ENCODE peak calls at places on chromosomes 12 and 14, in four cellular contexts. One of them, this sample, is unnamed.

GRCh38 chr14:34465069-34465859 is 3.2 kb upstream of the SPTSSA start:
- DNase-seq in HEK293T: no peak
- DNase-seq in WTC11: no peak
- DNase-seq in HepG2: peak; percentile 54
- DNase-seq in this sample: peak; percentile 74

GRCh38 chr12:104929926-104930325 is 28.2 kb downstream of the SLC41A2 start:
- DNase-seq in HEK293T: no peak
- DNase-seq in WTC11: no peak
- DNase-seq in HepG2: no peak
- DNase-seq in this sample: no peak

GRCh38 chr14:68873379-68873778 is 80.5 kb upstream of the ZFP36L1 start:
- DNase-seq in HEK293T: no peak
- DNase-seq in WTC11: no peak
- DNase-seq in HepG2: no peak
- DNase-seq in this sample: no peak

GRCh38 chr14:91290986-91291385 is 46.5 kb upstream of the GPR68 start:
- DNase-seq in HEK293T: no peak
- DNase-seq in WTC11: no peak
- DNase-seq in HepG2: no peak
- DNase-seq in this sample: no peak

GRCh38 chr12:68962855-68963455 is 30.0 kb upstream of the CPM start:
- DNase-seq in HEK293T: no peak
- DNase-seq in WTC11: no peak
- DNase-seq in HepG2: no peak
- DNase-seq in this sample: no peak

GRCh38 chr14:105605501-105606304 is 79.3 kb downstream of the TMEM121 start:
- DNase-seq in HEK293T: no peak
- DNase-seq in WTC11: no peak
- DNase-seq in HepG2: no peak
- DNase-seq in this sample: no peak

GRCh38 chr12:18965210-18965609 is 164.3 kb upstream of the PLEKHA5 start:
- DNase-seq in HEK293T: no peak
- DNase-seq in WTC11: no peak
- DNase-seq in HepG2: no peak
- DNase-seq in this sample: no peak

GRCh38 chr14:88204221-88204620 is 118.8 kb downstream of the KCNK10 start:
- DNase-seq in HEK293T: no peak
- DNase-seq in WTC11: no peak
- DNase-seq in HepG2: no peak
- DNase-seq in this sample: no peak

GRCh38 chr14:100239200-100239839 is 376 bp downstream of the YY1 start:
- DNase-seq in HEK293T: no peak
- DNase-seq in WTC11: no peak
- DNase-seq in HepG2: no peak
- DNase-seq in this sample: peak; percentile 14

GRCh38 chr12:62677355-62677754 is 210.7 kb downstream of the MON2 start:
- DNase-seq in HEK293T: no peak
- DNase-seq in WTC11: no peak
- DNase-seq in HepG2: no peak
- DNase-seq in this sample: no peak

GRCh38 chr12:30826276-30826675 is 71.5 kb upstream of the CAPRIN2 start:
- DNase-seq in HEK293T: no peak
- DNase-seq in WTC11: no peak
- DNase-seq in HepG2: no peak
- DNase-seq in this sample: no peak

GRCh38 chr14:25001096-25001982 is 48.6 kb downstream of the STXBP6 start:
- DNase-seq in HEK293T: no peak
- DNase-seq in WTC11: no peak
- DNase-seq in HepG2: no peak
- DNase-seq in this sample: no peak

GRCh38 chr14:96261053-96261452 is 5.0 kb downstream of the BDKRB1 start:
- DNase-seq in HEK293T: no peak
- DNase-seq in WTC11: no peak
- DNase-seq in HepG2: no peak
- DNase-seq in this sample: no peak

GRCh38 chr12:617304-617915 is 45.8 kb downstream of the NINJ2 start:
- DNase-seq in HEK293T: no peak
- DNase-seq in WTC11: no peak
- DNase-seq in HepG2: peak; percentile 77
- DNase-seq in this sample: no peak

GRCh38 chr12:130969223-130969622 is 15.5 kb downstream of the ADGRD1 start:
- DNase-seq in HEK293T: no peak
- DNase-seq in WTC11: no peak
- DNase-seq in HepG2: no peak
- DNase-seq in this sample: no peak

GRCh38 chr12:47397664-47398281 is 308.1 kb downstream of the RPAP3 start:
- DNase-seq in HEK293T: peak; percentile 33
- DNase-seq in WTC11: no peak
- DNase-seq in HepG2: peak; percentile 36
- DNase-seq in this sample: peak; percentile 57

GRCh38 chr14:76947078-76947837 is 81.2 kb downstream of the IRF2BPL start:
- DNase-seq in HEK293T: peak; percentile 79
- DNase-seq in WTC11: peak; percentile 94
- DNase-seq in HepG2: peak; percentile 74
- DNase-seq in this sample: peak; percentile 81

GRCh38 chr14:62706217-62706616 is 339.0 kb downstream of the KCNH5 start:
- DNase-seq in HEK293T: no peak
- DNase-seq in WTC11: no peak
- DNase-seq in HepG2: no peak
- DNase-seq in this sample: no peak

GRCh38 chr12:80195143-80195726 is 95.9 kb downstream of the OTOGL start:
- DNase-seq in HEK293T: peak; percentile 58
- DNase-seq in WTC11: no peak
- DNase-seq in HepG2: peak; percentile 16
- DNase-seq in this sample: peak; percentile 15

GRCh38 chr12:118126119-118126757 is 9.7 kb upstream of the PEBP1 start:
- DNase-seq in HEK293T: no peak
- DNase-seq in WTC11: no peak
- DNase-seq in HepG2: peak; percentile 66
- DNase-seq in this sample: no peak

GRCh38 chr12:108000111-108000510 is 129.0 kb upstream of the WSCD2 start:
- DNase-seq in HEK293T: no peak
- DNase-seq in WTC11: no peak
- DNase-seq in HepG2: no peak
- DNase-seq in this sample: no peak

GRCh38 chr12:77065361-77066204 is at the start of gene E2F7:
- DNase-seq in HEK293T: peak; percentile 94
- DNase-seq in WTC11: peak; percentile 97
- DNase-seq in HepG2: peak; percentile 82
- DNase-seq in this sample: peak; percentile 100

GRCh38 chr14:57486767-57487379 is 6.8 kb downstream of the CCDC198 start:
- DNase-seq in HEK293T: peak; percentile 49
- DNase-seq in WTC11: no peak
- DNase-seq in HepG2: peak; percentile 41
- DNase-seq in this sample: peak; percentile 8

GRCh38 chr12:23640754-23641153 is 308.7 kb downstream of the SOX5 start:
- DNase-seq in HEK293T: no peak
- DNase-seq in WTC11: peak; percentile 11
- DNase-seq in HepG2: no peak
- DNase-seq in this sample: no peak

GRCh38 chr12:52414936-52415335 is 8.8 kb upstream of the KRT82 start:
- DNase-seq in HEK293T: no peak
- DNase-seq in WTC11: no peak
- DNase-seq in HepG2: no peak
- DNase-seq in this sample: no peak

GRCh38 chr12:53223391-53224267 is 8.4 kb downstream of the RARG start:
- DNase-seq in HEK293T: no peak
- DNase-seq in WTC11: no peak
- DNase-seq in HepG2: no peak
- DNase-seq in this sample: no peak

GRCh38 chr14:55914771-55915170 is 203.4 kb upstream of the PELI2 start:
- DNase-seq in HEK293T: no peak
- DNase-seq in WTC11: no peak
- DNase-seq in HepG2: no peak
- DNase-seq in this sample: no peak

GRCh38 chr14:97446087-97446486 is 648.9 kb downstream of the VRK1 start:
- DNase-seq in HEK293T: no peak
- DNase-seq in WTC11: no peak
- DNase-seq in HepG2: no peak
- DNase-seq in this sample: no peak

GRCh38 chr12:24255920-24256635 is 306.6 kb upstream of the SOX5 start:
- DNase-seq in HEK293T: no peak
- DNase-seq in WTC11: no peak
- DNase-seq in HepG2: no peak
- DNase-seq in this sample: no peak

GRCh38 chr14:67567654-67568053 is 32.4 kb downstream of the PIGH start:
- DNase-seq in HEK293T: no peak
- DNase-seq in WTC11: no peak
- DNase-seq in HepG2: no peak
- DNase-seq in this sample: no peak

GRCh38 chr12:50533203-50533584 is 28.4 kb downstream of the DIP2B start:
- DNase-seq in HEK293T: no peak
- DNase-seq in WTC11: no peak
- DNase-seq in HepG2: no peak
- DNase-seq in this sample: peak; percentile 50

GRCh38 chr12:125081427-125081826 is 16.2 kb downstream of the AACS start:
- DNase-seq in HEK293T: no peak
- DNase-seq in WTC11: no peak
- DNase-seq in HepG2: no peak
- DNase-seq in this sample: no peak

GRCh38 chr14:63726499-63726898 is 1.4 kb downstream of the SGPP1 start:
- DNase-seq in HEK293T: no peak
- DNase-seq in WTC11: no peak
- DNase-seq in HepG2: peak; percentile 17
- DNase-seq in this sample: no peak

DNA sequence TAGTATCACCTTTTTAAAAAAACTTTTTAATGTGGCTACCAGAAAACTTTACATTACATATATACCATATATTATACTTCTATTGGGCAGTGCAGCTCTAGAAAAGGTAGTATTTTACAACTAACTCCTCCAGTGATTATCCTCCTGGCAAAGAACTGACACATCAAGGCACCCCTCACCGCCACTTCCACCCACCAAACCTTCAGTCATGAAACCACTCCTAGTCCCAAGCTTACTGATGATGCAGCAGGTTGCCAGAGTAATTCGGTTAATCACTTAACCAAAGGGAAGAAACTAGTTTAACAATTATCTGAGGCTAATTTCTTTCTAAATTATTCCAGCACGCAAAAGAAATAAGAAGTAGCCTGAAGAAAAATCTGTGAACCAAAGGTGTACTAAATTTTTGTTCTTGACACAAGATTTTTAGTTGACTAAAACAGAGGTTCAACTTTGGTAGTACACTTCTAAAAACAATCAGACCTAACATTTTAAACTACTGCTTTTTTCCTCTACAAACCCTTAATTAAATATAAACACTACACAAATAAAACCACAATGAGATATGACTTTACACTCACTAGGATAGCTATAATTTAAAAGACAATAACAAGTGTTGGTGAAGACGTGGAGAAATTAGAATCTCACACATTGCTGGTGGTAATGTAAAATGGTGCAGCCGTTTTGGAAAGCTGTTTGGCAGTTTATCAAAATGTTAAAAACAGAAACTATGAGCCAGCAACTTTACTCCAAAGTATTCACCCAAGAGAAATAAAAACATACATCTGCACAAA is 16.7 kb downstream of the SPPL3 start:
- DNase-seq in HEK293T: no peak
- DNase-seq in WTC11: no peak
- DNase-seq in HepG2: no peak
- DNase-seq in this sample: no peak
- TF ChIP-seq ELF4 in HEK293T: no peak
- TF ChIP-seq ELF4 in WTC11: no peak
- TF ChIP-seq ELF4 in HepG2: no peak
- TF ChIP-seq ELF4 in this sample: no peak

GRCh38 chr14:52879958-52880357 is 70.9 kb downstream of the FERMT2 start:
- DNase-seq in HEK293T: no peak
- DNase-seq in WTC11: no peak
- DNase-seq in HepG2: no peak
- DNase-seq in this sample: no peak
- TF ChIP-seq ELF4 in HEK293T: no peak
- TF ChIP-seq ELF4 in WTC11: no peak
- TF ChIP-seq ELF4 in HepG2: no peak
- TF ChIP-seq ELF4 in this sample: no peak

DNA sequence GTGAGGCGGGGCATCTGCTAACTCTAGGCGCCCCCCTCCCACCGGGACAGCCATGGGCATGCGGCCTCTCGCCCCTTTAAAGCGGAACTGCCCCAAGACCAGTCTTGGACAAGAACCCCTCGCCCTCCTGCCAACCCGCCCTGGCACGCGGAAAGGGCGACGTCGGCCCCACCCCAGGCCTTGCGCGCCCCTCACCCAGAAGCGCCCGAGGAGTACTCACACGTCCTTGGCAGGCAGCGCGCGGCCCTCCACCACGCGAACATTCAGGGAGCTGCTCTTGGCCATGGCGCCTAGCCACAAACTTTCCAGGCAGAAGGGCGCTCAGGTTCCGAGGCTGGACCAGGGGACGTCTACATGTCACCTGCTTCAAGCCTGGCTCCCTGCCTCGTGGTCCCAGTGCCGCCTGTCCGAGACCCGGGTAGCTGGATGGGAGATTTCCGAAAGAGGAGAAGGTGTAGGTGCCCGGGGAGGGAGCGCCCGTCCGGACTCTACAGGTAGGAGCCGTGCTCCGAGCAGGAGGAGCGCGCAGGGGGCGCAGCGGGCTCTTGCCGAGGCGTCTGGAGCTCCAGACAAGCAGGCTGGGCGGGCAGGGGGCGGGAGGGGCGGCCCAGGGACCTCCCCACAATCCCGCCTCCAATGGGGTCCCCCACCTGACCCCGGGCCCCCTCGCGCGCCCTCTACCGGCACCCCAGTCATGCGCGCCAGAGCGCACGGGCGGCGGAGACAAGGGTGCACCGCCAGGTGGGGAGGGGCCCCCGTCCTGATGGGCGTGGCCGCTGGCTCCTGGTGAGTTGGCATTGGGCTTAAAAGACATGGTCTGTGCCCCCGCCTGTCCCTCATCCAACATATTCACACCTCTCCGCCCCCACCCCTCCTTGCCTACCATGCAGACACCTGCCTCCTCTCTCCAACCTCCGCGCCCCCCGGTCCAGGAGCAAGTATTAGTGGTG is at the start of gene RASAL1:
- DNase-seq in HEK293T: peak; percentile 56
- DNase-seq in WTC11: peak; percentile 94
- DNase-seq in HepG2: peak; percentile 25
- DNase-seq in this sample: peak; percentile 97
- TF ChIP-seq ELF4 in HEK293T: no peak
- TF ChIP-seq ELF4 in WTC11: no peak
- TF ChIP-seq ELF4 in HepG2: no peak
- TF ChIP-seq ELF4 in this sample: no peak

GRCh38 chr12:90618606-90619005 is 336.4 kb downstream of the CCER1 start:
- DNase-seq in HEK293T: no peak
- DNase-seq in WTC11: no peak
- DNase-seq in HepG2: no peak
- DNase-seq in this sample: no peak
- TF ChIP-seq ELF4 in HEK293T: no peak
- TF ChIP-seq ELF4 in WTC11: no peak
- TF ChIP-seq ELF4 in HepG2: no peak
- TF ChIP-seq ELF4 in this sample: no peak

DNA sequence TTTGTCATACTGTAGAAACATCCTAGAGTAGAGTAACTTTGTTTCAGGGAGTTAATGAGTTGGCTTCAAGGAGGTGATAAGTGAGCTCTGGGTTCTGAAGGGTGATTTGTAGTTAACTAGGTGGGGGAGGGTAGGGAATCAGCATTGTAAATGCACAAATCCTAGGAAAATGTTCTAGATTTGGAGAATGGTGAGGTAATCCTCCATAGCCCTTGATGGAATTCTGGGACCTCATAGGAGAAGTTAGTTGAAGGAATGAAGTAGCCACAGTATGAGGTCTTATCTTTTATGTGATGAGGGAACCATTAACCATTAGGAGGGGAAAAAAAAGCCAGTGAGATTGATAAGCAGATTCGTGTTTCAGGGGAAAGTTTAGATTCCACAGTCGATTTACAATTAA is 8.0 kb downstream of the CNOT2 start:
- DNase-seq in HEK293T: peak; percentile 9
- DNase-seq in WTC11: no peak
- DNase-seq in HepG2: no peak
- DNase-seq in this sample: peak; percentile 17
- TF ChIP-seq ELF4 in HEK293T: no peak
- TF ChIP-seq ELF4 in WTC11: no peak
- TF ChIP-seq ELF4 in HepG2: no peak
- TF ChIP-seq ELF4 in this sample: no peak